ENCODE peak calls at places on chromosome 9, in four cellular contexts. One of them, this sample, is unnamed.

GRCh38 chr9:68418259-68418845 is 61.9 kb downstream of the PGM5 start:
- DNase-seq in non-pigmented ciliary epithelial cell: no peak
- DNase-seq in AG09319: no peak
- DNase-seq in esophagus squamous epithelium: no peak
- DNase-seq in this sample: no peak

GRCh38 chr9:81461196-81461595 is 228.2 kb downstream of the TLE1 start:
- DNase-seq in non-pigmented ciliary epithelial cell: peak
- DNase-seq in AG09319: no peak
- DNase-seq in esophagus squamous epithelium: no peak
- DNase-seq in this sample: no peak

GRCh38 chr9:95816716-95817115 is 58.8 kb upstream of the ERCC6L2 start:
- DNase-seq in non-pigmented ciliary epithelial cell: no peak
- DNase-seq in AG09319: no peak
- DNase-seq in esophagus squamous epithelium: no peak
- DNase-seq in this sample: no peak

GRCh38 chr9:108477538-108478006 is 378.2 kb downstream of the ACTL7B start:
- DNase-seq in non-pigmented ciliary epithelial cell: no peak
- DNase-seq in AG09319: peak
- DNase-seq in esophagus squamous epithelium: no peak
- DNase-seq in this sample: no peak

GRCh38 chr9:113602126-113603119 is 138.9 kb downstream of the RGS3 start:
- DNase-seq in non-pigmented ciliary epithelial cell: no peak
- DNase-seq in AG09319: no peak
- DNase-seq in esophagus squamous epithelium: no peak
- DNase-seq in this sample: no peak

GRCh38 chr9:134263575-134263974 is 62.7 kb upstream of the RXRA start:
- DNase-seq in non-pigmented ciliary epithelial cell: no peak
- DNase-seq in AG09319: no peak
- DNase-seq in esophagus squamous epithelium: no peak
- DNase-seq in this sample: no peak

GRCh38 chr9:114930063-114930812 is at the start of gene TNFSF8:
- DNase-seq in non-pigmented ciliary epithelial cell: no peak
- DNase-seq in AG09319: no peak
- DNase-seq in esophagus squamous epithelium: no peak
- DNase-seq in this sample: peak

GRCh38 chr9:114690308-114690707 is 8.3 kb upstream of the TEX48 start:
- DNase-seq in non-pigmented ciliary epithelial cell: no peak
- DNase-seq in AG09319: no peak
- DNase-seq in esophagus squamous epithelium: no peak
- DNase-seq in this sample: no peak

GRCh38 chr9:116377179-116377790 is 223.7 kb downstream of the PAPPA start:
- DNase-seq in non-pigmented ciliary epithelial cell: peak
- DNase-seq in AG09319: no peak
- DNase-seq in esophagus squamous epithelium: no peak
- DNase-seq in this sample: no peak

GRCh38 chr9:1845421-1845820 is 169.7 kb upstream of the SMARCA2 start:
- DNase-seq in non-pigmented ciliary epithelial cell: no peak
- DNase-seq in AG09319: no peak
- DNase-seq in esophagus squamous epithelium: no peak
- DNase-seq in this sample: no peak

GRCh38 chr9:91159664-91160121 is 202.0 kb downstream of the AUH start:
- DNase-seq in non-pigmented ciliary epithelial cell: no peak
- DNase-seq in AG09319: no peak
- DNase-seq in esophagus squamous epithelium: no peak
- DNase-seq in this sample: no peak

GRCh38 chr9:114238919-114239879 is 83.7 kb upstream of the ORM1 start:
- DNase-seq in non-pigmented ciliary epithelial cell: no peak
- DNase-seq in AG09319: no peak
- DNase-seq in esophagus squamous epithelium: no peak
- DNase-seq in this sample: no peak

GRCh38 chr9:98532147-98532546 is 176.6 kb downstream of the GABBR2 start:
- DNase-seq in non-pigmented ciliary epithelial cell: no peak
- DNase-seq in AG09319: no peak
- DNase-seq in esophagus squamous epithelium: no peak
- DNase-seq in this sample: no peak

GRCh38 chr9:134571946-134572914 is 69.4 kb upstream of the COL5A1 start:
- DNase-seq in non-pigmented ciliary epithelial cell: no peak
- DNase-seq in AG09319: no peak
- DNase-seq in esophagus squamous epithelium: no peak
- DNase-seq in this sample: no peak

GRCh38 chr9:125747053-125747764 is at the start of gene PBX3:
- DNase-seq in non-pigmented ciliary epithelial cell: no peak
- DNase-seq in AG09319: no peak
- DNase-seq in esophagus squamous epithelium: no peak
- DNase-seq in this sample: peak

GRCh38 chr9:92019658-92020057 is 69.6 kb upstream of the ROR2 start:
- DNase-seq in non-pigmented ciliary epithelial cell: no peak
- DNase-seq in AG09319: no peak
- DNase-seq in esophagus squamous epithelium: no peak
- DNase-seq in this sample: no peak

GRCh38 chr9:32340401-32340800 is 44.0 kb upstream of the ACO1 start:
- DNase-seq in non-pigmented ciliary epithelial cell: no peak
- DNase-seq in AG09319: no peak
- DNase-seq in esophagus squamous epithelium: no peak
- DNase-seq in this sample: no peak

GRCh38 chr9:96022445-96023031 is 147.0 kb downstream of the ERCC6L2 start:
- DNase-seq in non-pigmented ciliary epithelial cell: no peak
- DNase-seq in AG09319: no peak
- DNase-seq in esophagus squamous epithelium: no peak
- DNase-seq in this sample: no peak

GRCh38 chr9:108634164-108634563 is 221.6 kb downstream of the ACTL7B start:
- DNase-seq in non-pigmented ciliary epithelial cell: no peak
- DNase-seq in AG09319: no peak
- DNase-seq in esophagus squamous epithelium: no peak
- DNase-seq in this sample: no peak

GRCh38 chr9:35909687-35910612 is 660 bp downstream of the SPAAR start:
- DNase-seq in non-pigmented ciliary epithelial cell: no peak
- DNase-seq in AG09319: no peak
- DNase-seq in esophagus squamous epithelium: no peak
- DNase-seq in this sample: no peak

GRCh38 chr9:112348257-112348992 is 15.0 kb upstream of the PTBP3 start:
- DNase-seq in non-pigmented ciliary epithelial cell: no peak
- DNase-seq in AG09319: no peak
- DNase-seq in esophagus squamous epithelium: no peak
- DNase-seq in this sample: peak

GRCh38 chr9:89225587-89225986 is 47.0 kb upstream of the SHC3 start:
- DNase-seq in non-pigmented ciliary epithelial cell: no peak
- DNase-seq in AG09319: peak
- DNase-seq in esophagus squamous epithelium: no peak
- DNase-seq in this sample: no peak

GRCh38 chr9:85118990-85119755 is 449.6 kb downstream of the NTRK2 start:
- DNase-seq in non-pigmented ciliary epithelial cell: no peak
- DNase-seq in AG09319: no peak
- DNase-seq in esophagus squamous epithelium: no peak
- DNase-seq in this sample: no peak

GRCh38 chr9:105062222-105062850 is 134.4 kb upstream of the ABCA1 start:
- DNase-seq in non-pigmented ciliary epithelial cell: no peak
- DNase-seq in AG09319: no peak
- DNase-seq in esophagus squamous epithelium: no peak
- DNase-seq in this sample: no peak

GRCh38 chr9:107142896-107143603 is 140.0 kb upstream of the RAD23B start:
- DNase-seq in non-pigmented ciliary epithelial cell: no peak
- DNase-seq in AG09319: no peak
- DNase-seq in esophagus squamous epithelium: no peak
- DNase-seq in this sample: no peak

GRCh38 chr9:97857603-97858392 is 4.8 kb downstream of the FOXE1 start:
- DNase-seq in non-pigmented ciliary epithelial cell: no peak
- DNase-seq in AG09319: no peak
- DNase-seq in esophagus squamous epithelium: no peak
- DNase-seq in this sample: no peak

GRCh38 chr9:76537150-76537646 is 78.2 kb downstream of the GCNT1 start:
- DNase-seq in non-pigmented ciliary epithelial cell: no peak
- DNase-seq in AG09319: no peak
- DNase-seq in esophagus squamous epithelium: no peak
- DNase-seq in this sample: no peak

This sample was measured in CD4-positive, alpha-beta memory T cell.